ENCODE peak calls at places on chromosomes 3 and 15, in eight cellular contexts. One of them, this sample, is unnamed.

GRCh38 chr3:119647843-119648575 is 12.4 kb downstream of the POPDC2 start:
- DNase-seq in islet precursor cell: no peak
- DNase-seq in Karpas-422: no peak
- DNase-seq in AG08395: peak; percentile 34
- DNase-seq in NCI-H1092 treated with DMSO at 0.1 percent for 48 hours: no peak
- DNase-seq in RPMI7951: no peak
- DNase-seq in A172: no peak
- DNase-seq in AG10803: no peak
- DNase-seq in this sample: no peak

GRCh38 chr3:178551916-178552321 is 15.7 kb downstream of the KCNMB2 start:
- DNase-seq in A172: peak; percentile 12
- DNase-seq in Karpas-422: no peak
- DNase-seq in AG10803: peak; percentile 29
- DNase-seq in AG08395: peak; percentile 28
- DNase-seq in RPMI7951: peak; percentile 83
- DNase-seq in NCI-H1092 treated with DMSO at 0.1 percent for 48 hours: no peak
- DNase-seq in islet precursor cell: no peak
- DNase-seq in this sample: no peak

GRCh38 chr3:193040836-193041672 is 123.4 kb upstream of the MB21D2 start:
- DNase-seq in Karpas-422: peak; percentile 86
- DNase-seq in AG10803: peak; percentile 58
- DNase-seq in NCI-H1092 treated with DMSO at 0.1 percent for 48 hours: peak; percentile 70
- DNase-seq in RPMI7951: peak; percentile 46
- DNase-seq in AG08395: peak; percentile 44
- DNase-seq in A172: peak; percentile 72
- DNase-seq in islet precursor cell: no peak
- DNase-seq in this sample: peak; percentile 54

GRCh38 chr15:79243723-79244122 is 38.8 kb upstream of the ANKRD34C start:
- DNase-seq in islet precursor cell: peak; percentile 88
- DNase-seq in AG08395: no peak
- DNase-seq in AG10803: peak; percentile 14
- DNase-seq in NCI-H1092 treated with DMSO at 0.1 percent for 48 hours: no peak
- DNase-seq in Karpas-422: no peak
- DNase-seq in RPMI7951: peak; percentile 22
- DNase-seq in A172: peak; percentile 64
- DNase-seq in this sample: no peak

GRCh38 chr15:79184465-79184892 is 93.9 kb upstream of the RASGRF1 start:
- DNase-seq in islet precursor cell: peak; percentile 82
- DNase-seq in NCI-H1092 treated with DMSO at 0.1 percent for 48 hours: peak; percentile 47
- DNase-seq in A172: peak; percentile 55
- DNase-seq in AG08395: peak; percentile 72
- DNase-seq in RPMI7951: peak; percentile 56
- DNase-seq in Karpas-422: peak; percentile 93
- DNase-seq in AG10803: peak; percentile 55
- DNase-seq in this sample: peak; percentile 77

GRCh38 chr3:123679712-123680386 is 95.0 kb upstream of the HACD2 start:
- DNase-seq in A172: no peak
- DNase-seq in RPMI7951: no peak
- DNase-seq in AG10803: no peak
- DNase-seq in islet precursor cell: no peak
- DNase-seq in AG08395: no peak
- DNase-seq in Karpas-422: no peak
- DNase-seq in NCI-H1092 treated with DMSO at 0.1 percent for 48 hours: peak; percentile 75
- DNase-seq in this sample: no peak

GRCh38 chr15:99264125-99264524 is 12.8 kb downstream of the LRRC28 start:
- DNase-seq in Karpas-422: no peak
- DNase-seq in islet precursor cell: peak; percentile 54
- DNase-seq in A172: no peak
- DNase-seq in AG10803: no peak
- DNase-seq in AG08395: no peak
- DNase-seq in NCI-H1092 treated with DMSO at 0.1 percent for 48 hours: no peak
- DNase-seq in RPMI7951: no peak
- DNase-seq in this sample: no peak

GRCh38 chr3:99114565-99115291 is 213.2 kb upstream of the DCBLD2 start:
- DNase-seq in NCI-H1092 treated with DMSO at 0.1 percent for 48 hours: no peak
- DNase-seq in RPMI7951: peak; percentile 64
- DNase-seq in AG10803: peak; percentile 62
- DNase-seq in islet precursor cell: peak; percentile 72
- DNase-seq in AG08395: peak; percentile 26
- DNase-seq in Karpas-422: peak; percentile 61
- DNase-seq in A172: peak; percentile 50
- DNase-seq in this sample: peak; percentile 19

GRCh38 chr15:41932101-41932500 is 38.2 kb upstream of the SPTBN5 start:
- DNase-seq in A172: no peak
- DNase-seq in NCI-H1092 treated with DMSO at 0.1 percent for 48 hours: no peak
- DNase-seq in Karpas-422: no peak
- DNase-seq in islet precursor cell: no peak
- DNase-seq in RPMI7951: no peak
- DNase-seq in AG10803: no peak
- DNase-seq in AG08395: no peak
- DNase-seq in this sample: no peak

GRCh38 chr15:31141792-31142191 is 40.3 kb upstream of the TRPM1 start:
- DNase-seq in islet precursor cell: no peak
- DNase-seq in RPMI7951: no peak
- DNase-seq in A172: no peak
- DNase-seq in AG10803: no peak
- DNase-seq in NCI-H1092 treated with DMSO at 0.1 percent for 48 hours: no peak
- DNase-seq in AG08395: no peak
- DNase-seq in Karpas-422: no peak
- DNase-seq in this sample: no peak

GRCh38 chr15:92925409-92925808 is 25.3 kb downstream of the CHD2 start:
- DNase-seq in A172: no peak
- DNase-seq in AG10803: no peak
- DNase-seq in AG08395: no peak
- DNase-seq in islet precursor cell: no peak
- DNase-seq in NCI-H1092 treated with DMSO at 0.1 percent for 48 hours: no peak
- DNase-seq in Karpas-422: no peak
- DNase-seq in RPMI7951: no peak
- DNase-seq in this sample: no peak

GRCh38 chr3:118882353-118882947 is 152.2 kb downstream of the IGSF11 start:
- DNase-seq in NCI-H1092 treated with DMSO at 0.1 percent for 48 hours: peak; percentile 59
- DNase-seq in A172: peak; percentile 65
- DNase-seq in AG10803: peak; percentile 58
- DNase-seq in Karpas-422: peak; percentile 87
- DNase-seq in islet precursor cell: peak; percentile 78
- DNase-seq in RPMI7951: peak; percentile 51
- DNase-seq in AG08395: peak; percentile 42
- DNase-seq in this sample: peak; percentile 60

GRCh38 chr15:60093273-60094067 is 89.4 kb downstream of the FOXB1 start:
- DNase-seq in RPMI7951: no peak
- DNase-seq in NCI-H1092 treated with DMSO at 0.1 percent for 48 hours: peak; percentile 16
- DNase-seq in Karpas-422: no peak
- DNase-seq in AG10803: peak; percentile 44
- DNase-seq in islet precursor cell: no peak
- DNase-seq in AG08395: no peak
- DNase-seq in A172: peak; percentile 35
- DNase-seq in this sample: no peak

GRCh38 chr3:182375921-182376320 is 417.4 kb upstream of the ATP11B start:
- DNase-seq in NCI-H1092 treated with DMSO at 0.1 percent for 48 hours: no peak
- DNase-seq in RPMI7951: no peak
- DNase-seq in A172: no peak
- DNase-seq in AG10803: no peak
- DNase-seq in Karpas-422: no peak
- DNase-seq in islet precursor cell: no peak
- DNase-seq in AG08395: no peak
- DNase-seq in this sample: no peak

GRCh38 chr3:157786216-157786615 is 283.0 kb upstream of the VEPH1 start:
- DNase-seq in A172: peak; percentile 85
- DNase-seq in Karpas-422: no peak
- DNase-seq in islet precursor cell: no peak
- DNase-seq in AG10803: peak; percentile 97
- DNase-seq in RPMI7951: peak; percentile 94
- DNase-seq in NCI-H1092 treated with DMSO at 0.1 percent for 48 hours: no peak
- DNase-seq in AG08395: peak; percentile 77
- DNase-seq in this sample: no peak

GRCh38 chr3:112327371-112327951 is 5.5 kb upstream of the CD200 start:
- DNase-seq in AG08395: peak; percentile 41
- DNase-seq in islet precursor cell: no peak
- DNase-seq in AG10803: peak; percentile 63
- DNase-seq in NCI-H1092 treated with DMSO at 0.1 percent for 48 hours: peak; percentile 78
- DNase-seq in A172: peak; percentile 65
- DNase-seq in RPMI7951: peak; percentile 59
- DNase-seq in Karpas-422: peak; percentile 80
- DNase-seq in this sample: peak; percentile 44

GRCh38 chr15:31306426-31307269 is 20.0 kb upstream of the KLF13 start:
- DNase-seq in RPMI7951: peak; percentile 49
- DNase-seq in Karpas-422: peak; percentile 85
- DNase-seq in NCI-H1092 treated with DMSO at 0.1 percent for 48 hours: peak; percentile 75
- DNase-seq in AG08395: no peak
- DNase-seq in AG10803: no peak
- DNase-seq in A172: no peak
- DNase-seq in islet precursor cell: peak; percentile 86
- DNase-seq in this sample: no peak

GRCh38 chr15:91849749-91850161 is 3.8 kb upstream of the SLCO3A1 start:
- DNase-seq in AG10803: peak; percentile 62
- DNase-seq in AG08395: peak; percentile 70
- DNase-seq in NCI-H1092 treated with DMSO at 0.1 percent for 48 hours: no peak
- DNase-seq in islet precursor cell: no peak
- DNase-seq in Karpas-422: peak; percentile 81
- DNase-seq in A172: peak; percentile 36
- DNase-seq in RPMI7951: peak; percentile 66
- DNase-seq in this sample: no peak

GRCh38 chr3:13484861-13485590 is 4.9 kb downstream of the HDAC11 start:
- DNase-seq in islet precursor cell: peak; percentile 57
- DNase-seq in Karpas-422: no peak
- DNase-seq in AG10803: peak; percentile 50
- DNase-seq in RPMI7951: peak; percentile 75
- DNase-seq in NCI-H1092 treated with DMSO at 0.1 percent for 48 hours: peak; percentile 61
- DNase-seq in A172: peak; percentile 87
- DNase-seq in AG08395: peak; percentile 64
- DNase-seq in this sample: no peak

GRCh38 chr3:85455801-85456200 is 497.0 kb downstream of the CADM2 start:
- DNase-seq in islet precursor cell: no peak
- DNase-seq in NCI-H1092 treated with DMSO at 0.1 percent for 48 hours: no peak
- DNase-seq in AG08395: no peak
- DNase-seq in RPMI7951: no peak
- DNase-seq in AG10803: no peak
- DNase-seq in A172: no peak
- DNase-seq in Karpas-422: no peak
- DNase-seq in this sample: no peak

GRCh38 chr15:70271422-70272088 is 173.8 kb upstream of the TLE3 start:
- DNase-seq in AG10803: peak; percentile 97
- DNase-seq in A172: peak; percentile 96
- DNase-seq in AG08395: peak; percentile 96
- DNase-seq in Karpas-422: no peak
- DNase-seq in islet precursor cell: peak; percentile 95
- DNase-seq in NCI-H1092 treated with DMSO at 0.1 percent for 48 hours: no peak
- DNase-seq in RPMI7951: peak; percentile 96
- DNase-seq in this sample: no peak

GRCh38 chr3:184592411-184593200 is 31.0 kb downstream of the EPHB3 start:
- DNase-seq in RPMI7951: peak; percentile 26
- DNase-seq in Karpas-422: no peak
- DNase-seq in NCI-H1092 treated with DMSO at 0.1 percent for 48 hours: peak; percentile 30
- DNase-seq in A172: no peak
- DNase-seq in AG10803: peak; percentile 49
- DNase-seq in islet precursor cell: peak; percentile 95
- DNase-seq in AG08395: no peak
- DNase-seq in this sample: no peak